ENCODE peak calls at places on chromosomes 5 and 9, in four cellular contexts. S is AG09319, A is fibroblast of villous mesenchyme, H is glutamatergic neuron. R is an unnamed sample.
A peak's percentile ranks its signal among the peaks of the same experiment; 100 is the strongest.

GRCh38 chr5:171562822-171563221 is 143.4 kb downstream of the FGF18 start:
- DNase-seq in S (no peak), A (no peak), H (no peak), R (no peak)

GRCh38 chr5:146073239-146073900 is 32.0 kb downstream of the PLAC8L1 start:
- DNase-seq in S (no peak), A (no peak), H (no peak), R (no peak)

GRCh38 chr9:128136816-128137793 is 9.6 kb upstream of the PTGES2 start:
- DNase-seq in S (no peak), A (peak; percentile 53), H (peak; percentile 5), R (peak; percentile 3)

GRCh38 chr9:132181796-132182521 is 20.1 kb downstream of the NTNG2 start:
- DNase-seq in S (no peak), A (no peak), H (peak; percentile 56), R (no peak)

GRCh38 chr5:157976429-157976828 is 117.5 kb upstream of the CLINT1 start:
- DNase-seq in S (no peak), A (no peak), H (no peak), R (no peak)

GRCh38 chr5:152113401-152113800 is 188.8 kb upstream of the GLRA1 start:
- DNase-seq in S (no peak), A (no peak), H (no peak), R (no peak)

GRCh38 chr5:4204616-4205151 is 609.1 kb downstream of the IRX1 start:
- DNase-seq in S (no peak), A (no peak), H (no peak), R (no peak)

GRCh38 chr5:147384346-147385193 is 125.3 kb downstream of the DPYSL3 start:
- DNase-seq in S (no peak), A (no peak), H (no peak), R (no peak)

GRCh38 chr5:129652353-129653138 is 95.3 kb upstream of the MINAR2 start:
- DNase-seq in S (no peak), A (peak; percentile 14), H (no peak), R (no peak)

GRCh38 chr9:123473226-123473625 is 117.2 kb downstream of the CRB2 start:
- DNase-seq in S (no peak), A (peak; percentile 7), H (peak; percentile 69), R (no peak)

GRCh38 chr5:144187699-144188294 is 17.1 kb downstream of the KCTD16 start:
- DNase-seq in S (peak; percentile 94), A (peak; percentile 99), H (no peak), R (peak; percentile 52)

GRCh38 chr9:89768650-89769071 is 163.8 kb downstream of the GADD45G start:
- DNase-seq in S (no peak), A (no peak), H (no peak), R (no peak)

GRCh38 chr9:135244751-135245221 is 157.3 kb downstream of the OLFM1 start:
- DNase-seq in S (no peak), A (no peak), H (peak; percentile 17), R (peak; percentile 49)

GRCh38 chr5:107869459-107870115 is 198.8 kb upstream of the EFNA5 start:
- DNase-seq in S (peak; percentile 36), A (peak; percentile 42), H (peak; percentile 36), R (no peak)

GRCh38 chr5:97067296-97067695 is 75.1 kb downstream of the LIX1 start:
- DNase-seq in S (no peak), A (no peak), H (no peak), R (no peak)

GRCh38 chr5:153883829-153884228 is 154.9 kb downstream of the FAM114A2 start:
- DNase-seq in S (no peak), A (peak; percentile 78), H (no peak), R (no peak)

GRCh38 chr5:81303563-81303962 is 2.2 kb downstream of the ZCCHC9 start:
- DNase-seq in S (peak; percentile 37), A (peak; percentile 68), H (no peak), R (no peak)

GRCh38 chr5:42944989-42945388 is 95.1 kb downstream of the ANXA2R start:
- DNase-seq in S (peak; percentile 48), A (peak; percentile 88), H (no peak), R (no peak)

GRCh38 chr9:108093773-108094675 is 604.5 kb upstream of the KLF4 start:
- DNase-seq in S (no peak), A (no peak), H (no peak), R (no peak)

GRCh38 chr9:125679597-125680189 is 27.3 kb downstream of the MAPKAP1 start:
- DNase-seq in S (no peak), A (no peak), H (no peak), R (no peak)

GRCh38 chr5:43514471-43514815 is 505 bp downstream of the C5orf34 start:
- DNase-seq in S (peak; percentile 29), A (peak; percentile 72), H (no peak), R (no peak)

GRCh38 chr5:2335156-2335555 is 416.3 kb downstream of the IRX2 start:
- DNase-seq in S (no peak), A (no peak), H (no peak), R (no peak)

GRCh38 chr9:89558500-89558899 is 46.3 kb upstream of the GADD45G start:
- DNase-seq in S (no peak), A (no peak), H (no peak), R (no peak)

GRCh38 chr9:98642661-98643312 is 65.9 kb downstream of the GABBR2 start:
- DNase-seq in S (no peak), A (no peak), H (no peak), R (no peak)

GRCh38 chr5:114243983-114244305 is 117.9 kb upstream of the KCNN2 start:
- DNase-seq in S (no peak), A (no peak), H (no peak), R (no peak)

GRCh38 chr9:34458967-34459355 is 356 bp downstream of the DNAI1 start:
- DNase-seq in S (no peak), A (no peak), H (no peak), R (no peak)

GRCh38 chr5:1038417-1039209 is 30.0 kb downstream of the NKD2 start:
- DNase-seq in S (no peak), A (no peak), H (no peak), R (no peak)

GRCh38 chr9:123568691-123569342 is 212.8 kb downstream of the CRB2 start:
- DNase-seq in S (peak; percentile 28), A (peak; percentile 40), H (no peak), R (no peak)

GRCh38 chr5:61304611-61305369 is 27.3 kb upstream of the ZSWIM6 start:
- DNase-seq in S (peak; percentile 42), A (peak; percentile 93), H (no peak), R (no peak)

GRCh38 chr5:6371079-6371810 is 7.1 kb downstream of the MED10 start:
- DNase-seq in S (no peak), A (no peak), H (no peak), R (no peak)

GRCh38 chr5:26482817-26483375 is 555.5 kb downstream of the CDH9 start:
- DNase-seq in S (no peak), A (peak; percentile 1), H (peak; percentile 60), R (no peak)

GRCh38 chr5:86074297-86074696 is 543.4 kb upstream of the COX7C start:
- DNase-seq in S (no peak), A (no peak), H (no peak), R (no peak)

GRCh38 chr5:148343603-148344230 is 8.4 kb downstream of the SPINK9 start:
- DNase-seq in S (no peak), A (no peak), H (no peak), R (no peak)

GRCh38 chr9:32603914-32604852 is 31.2 kb upstream of the NDUFB6 start:
- DNase-seq in S (no peak), A (no peak), H (no peak), R (no peak)

GRCh38 chr9:72305102-72305546 is 59.9 kb downstream of the ZFAND5 start:
- DNase-seq in S (no peak), A (peak; percentile 99), H (no peak), R (peak; percentile 56)

GRCh38 chr9:35960029-35960655 is 2.2 kb upstream of the OR2S2 start:
- DNase-seq in S (no peak), A (no peak), H (no peak), R (no peak)